ENCODE peak calls at places on chromosomes 7 and 10, in six cellular contexts. P is stimulated activated naive CD8-positive, alpha-beta T cell treated with anti-CD3 and anti-CD28 coated beads, Interleukin-15, Interleukin-2, amounts not matched to agents 100 U/mL and 50 U/mL, for 24 hours; M is heart right ventricle; S is naive thymus-derived CD8-positive, alpha-beta T cell; F is T-cell; Y is activated CD8-positive, alpha-beta memory T cell treated with anti-CD3 and anti-CD28 coated beads, Interleukin-2, amount 10 ng/mL, durations not matched to agents 7 days and 5 days. Z is an unnamed sample.

GRCh38 chr7:22141355-22141754 is 195.7 kb upstream of the CDCA7L start:
- ATAC-seq in P (no peak), M (no peak), S (no peak), F (no peak), Y (no peak), Z (no peak)

GRCh38 chr7:119842337-119842736 is 430.6 kb upstream of the KCND2 start:
- ATAC-seq in P (no peak), M (no peak), S (no peak), F (no peak), Y (no peak), Z (no peak)

GRCh38 chr7:26073041-26073440 is 79.0 kb upstream of the NFE2L3 start:
- ATAC-seq in P (no peak), M (no peak), S (no peak), F (no peak), Y (no peak), Z (no peak)

GRCh38 chr7:18087031-18087686 is 59.5 kb upstream of the PRPS1L1 start:
- ATAC-seq in P (no peak), M (peak; percentile 32), S (no peak), F (no peak), Y (no peak), Z (no peak)

GRCh38 chr7:30566596-30566995 is 28.1 kb upstream of the GARS1 start:
- ATAC-seq in P (no peak), M (no peak), S (no peak), F (no peak), Y (no peak), Z (no peak)

GRCh38 chr10:18659784-18660561 is 742 bp downstream of the ARL5B start:
- ATAC-seq in P (no peak), M (peak; percentile 1), S (peak; percentile 11), F (no peak), Y (peak; percentile 13), Z (peak; percentile 13)

GRCh38 chr7:128876586-128876977 is 13.9 kb downstream of the ATP6V1F start:
- ATAC-seq in P (no peak), M (no peak), S (no peak), F (no peak), Y (no peak), Z (no peak)

GRCh38 chr10:18313146-18313542 is 172.9 kb downstream of the CACNB2 start:
- ATAC-seq in P (no peak), M (peak; percentile 48), S (no peak), F (no peak), Y (no peak), Z (no peak)

GRCh38 chr7:3239291-3239691 is 61.8 kb upstream of the SDK1 start:
- ATAC-seq in P (no peak), M (no peak), S (no peak), F (no peak), Y (no peak), Z (no peak)